ENCODE peak calls at places on chromosomes 12 and 14, in seven cellular contexts. One of them, this sample, is unnamed.

GRCh38 chr12:1320021-1320420 is 274.4 kb downstream of the FBXL14 start:
- DNase-seq in cardiac fibroblast: no peak
- DNase-seq in cardiac muscle cell: no peak
- DNase-seq in WERI-Rb-1: no peak
- DNase-seq in small intestine: no peak
- DNase-seq in Right ventricle myocardium inferior: no peak
- DNase-seq in HCEC 1CT: no peak
- DNase-seq in this sample: no peak

GRCh38 chr14:94364037-94364436 is 24.4 kb downstream of the SERPINA1 start:
- DNase-seq in cardiac fibroblast: no peak
- DNase-seq in cardiac muscle cell: no peak
- DNase-seq in WERI-Rb-1: no peak
- DNase-seq in small intestine: no peak
- DNase-seq in Right ventricle myocardium inferior: no peak
- DNase-seq in HCEC 1CT: no peak
- DNase-seq in this sample: no peak

GRCh38 chr14:75452900-75453816 is 25.3 kb downstream of the JDP2 start:
- DNase-seq in cardiac fibroblast: peak
- DNase-seq in cardiac muscle cell: peak
- DNase-seq in WERI-Rb-1: no peak
- DNase-seq in small intestine: no peak
- DNase-seq in Right ventricle myocardium inferior: no peak
- DNase-seq in HCEC 1CT: peak
- DNase-seq in this sample: no peak

GRCh38 chr12:6425588-6426531 is 18.9 kb upstream of the CD27 start:
- DNase-seq in cardiac fibroblast: no peak
- DNase-seq in cardiac muscle cell: no peak
- DNase-seq in WERI-Rb-1: no peak
- DNase-seq in small intestine: peak
- DNase-seq in Right ventricle myocardium inferior: no peak
- DNase-seq in HCEC 1CT: no peak
- DNase-seq in this sample: peak

GRCh38 chr14:21264025-21264801 is 5.0 kb downstream of the HNRNPC start:
- DNase-seq in cardiac fibroblast: peak
- DNase-seq in cardiac muscle cell: peak
- DNase-seq in WERI-Rb-1: no peak
- DNase-seq in small intestine: peak
- DNase-seq in Right ventricle myocardium inferior: no peak
- DNase-seq in HCEC 1CT: peak
- DNase-seq in this sample: no peak

GRCh38 chr14:94161979-94162378 is 12.1 kb upstream of the PPP4R4 start:
- DNase-seq in cardiac fibroblast: no peak
- DNase-seq in cardiac muscle cell: peak
- DNase-seq in WERI-Rb-1: no peak
- DNase-seq in small intestine: no peak
- DNase-seq in Right ventricle myocardium inferior: no peak
- DNase-seq in HCEC 1CT: no peak
- DNase-seq in this sample: peak

GRCh38 chr14:95133282-95133681 is 24.0 kb downstream of the DICER1 start:
- DNase-seq in cardiac fibroblast: peak
- DNase-seq in cardiac muscle cell: no peak
- DNase-seq in WERI-Rb-1: no peak
- DNase-seq in small intestine: no peak
- DNase-seq in Right ventricle myocardium inferior: no peak
- DNase-seq in HCEC 1CT: no peak
- DNase-seq in this sample: no peak

GRCh38 chr12:48454675-48455074 is 17.7 kb upstream of the ANP32D start:
- DNase-seq in cardiac fibroblast: peak
- DNase-seq in cardiac muscle cell: peak
- DNase-seq in WERI-Rb-1: no peak
- DNase-seq in small intestine: no peak
- DNase-seq in Right ventricle myocardium inferior: no peak
- DNase-seq in HCEC 1CT: peak
- DNase-seq in this sample: peak

GRCh38 chr12:96068111-96068510 is 32.7 kb upstream of the LTA4H start:
- DNase-seq in cardiac fibroblast: no peak
- DNase-seq in cardiac muscle cell: no peak
- DNase-seq in WERI-Rb-1: no peak
- DNase-seq in small intestine: no peak
- DNase-seq in Right ventricle myocardium inferior: no peak
- DNase-seq in HCEC 1CT: no peak
- DNase-seq in this sample: no peak

GRCh38 chr14:99131632-99132271 is 140.2 kb downstream of the BCL11B start:
- DNase-seq in cardiac fibroblast: no peak
- DNase-seq in cardiac muscle cell: no peak
- DNase-seq in WERI-Rb-1: no peak
- DNase-seq in small intestine: no peak
- DNase-seq in Right ventricle myocardium inferior: no peak
- DNase-seq in HCEC 1CT: no peak
- DNase-seq in this sample: no peak

GRCh38 chr12:45192041-45192695 is 23.7 kb upstream of the ANO6 start:
- DNase-seq in cardiac fibroblast: peak
- DNase-seq in cardiac muscle cell: peak
- DNase-seq in WERI-Rb-1: no peak
- DNase-seq in small intestine: peak
- DNase-seq in Right ventricle myocardium inferior: no peak
- DNase-seq in HCEC 1CT: peak
- DNase-seq in this sample: peak

GRCh38 chr12:29043069-29043468 is 106.0 kb upstream of the FAR2 start:
- DNase-seq in cardiac fibroblast: peak
- DNase-seq in cardiac muscle cell: no peak
- DNase-seq in WERI-Rb-1: no peak
- DNase-seq in small intestine: no peak
- DNase-seq in Right ventricle myocardium inferior: no peak
- DNase-seq in HCEC 1CT: peak
- DNase-seq in this sample: no peak

GRCh38 chr14:101495284-101495683 is 66.0 kb upstream of the DIO3 start:
- DNase-seq in cardiac fibroblast: no peak
- DNase-seq in cardiac muscle cell: no peak
- DNase-seq in WERI-Rb-1: no peak
- DNase-seq in small intestine: no peak
- DNase-seq in Right ventricle myocardium inferior: no peak
- DNase-seq in HCEC 1CT: no peak
- DNase-seq in this sample: no peak

GRCh38 chr12:74581439-74581838 is 43.8 kb downstream of the ATXN7L3B start:
- DNase-seq in cardiac fibroblast: no peak
- DNase-seq in cardiac muscle cell: no peak
- DNase-seq in WERI-Rb-1: no peak
- DNase-seq in small intestine: no peak
- DNase-seq in Right ventricle myocardium inferior: no peak
- DNase-seq in HCEC 1CT: no peak
- DNase-seq in this sample: no peak

GRCh38 chr12:74816398-74817175 is 279.0 kb downstream of the ATXN7L3B start:
- DNase-seq in cardiac fibroblast: no peak
- DNase-seq in cardiac muscle cell: no peak
- DNase-seq in WERI-Rb-1: no peak
- DNase-seq in small intestine: no peak
- DNase-seq in Right ventricle myocardium inferior: no peak
- DNase-seq in HCEC 1CT: no peak
- DNase-seq in this sample: peak

GRCh38 chr12:114401346-114402320 is 4.3 kb downstream of the TBX5 start:
- DNase-seq in cardiac fibroblast: no peak
- DNase-seq in cardiac muscle cell: no peak
- DNase-seq in WERI-Rb-1: no peak
- DNase-seq in small intestine: no peak
- DNase-seq in Right ventricle myocardium inferior: no peak
- DNase-seq in HCEC 1CT: no peak
- DNase-seq in this sample: no peak

GRCh38 chr12:40063424-40063823 is 42.5 kb downstream of the SLC2A13 start:
- DNase-seq in cardiac fibroblast: peak
- DNase-seq in cardiac muscle cell: peak
- DNase-seq in WERI-Rb-1: no peak
- DNase-seq in small intestine: no peak
- DNase-seq in Right ventricle myocardium inferior: no peak
- DNase-seq in HCEC 1CT: no peak
- DNase-seq in this sample: no peak

GRCh38 chr12:6314776-6315175 is 4.3 kb downstream of the PLEKHG6 start:
- DNase-seq in cardiac fibroblast: no peak
- DNase-seq in cardiac muscle cell: no peak
- DNase-seq in WERI-Rb-1: no peak
- DNase-seq in small intestine: no peak
- DNase-seq in Right ventricle myocardium inferior: no peak
- DNase-seq in HCEC 1CT: no peak
- DNase-seq in this sample: no peak

GRCh38 chr12:113180333-113180732 is 4.9 kb downstream of the DDX54 start:
- DNase-seq in cardiac fibroblast: no peak
- DNase-seq in cardiac muscle cell: no peak
- DNase-seq in WERI-Rb-1: peak
- DNase-seq in small intestine: no peak
- DNase-seq in Right ventricle myocardium inferior: no peak
- DNase-seq in HCEC 1CT: peak
- DNase-seq in this sample: peak

GRCh38 chr14:56754966-56755365 is 55.3 kb downstream of the OTX2 start:
- DNase-seq in cardiac fibroblast: no peak
- DNase-seq in cardiac muscle cell: no peak
- DNase-seq in WERI-Rb-1: peak
- DNase-seq in small intestine: no peak
- DNase-seq in Right ventricle myocardium inferior: no peak
- DNase-seq in HCEC 1CT: no peak
- DNase-seq in this sample: peak

GRCh38 chr12:111812881-111813741 is 28.9 kb upstream of the MAPKAPK5 start:
- DNase-seq in cardiac fibroblast: peak
- DNase-seq in cardiac muscle cell: peak
- DNase-seq in WERI-Rb-1: peak
- DNase-seq in small intestine: peak
- DNase-seq in Right ventricle myocardium inferior: peak
- DNase-seq in HCEC 1CT: peak
- DNase-seq in this sample: peak

GRCh38 chr12:131452444-131452860 is 258.4 kb upstream of the SFSWAP start:
- DNase-seq in cardiac fibroblast: no peak
- DNase-seq in cardiac muscle cell: no peak
- DNase-seq in WERI-Rb-1: peak
- DNase-seq in small intestine: peak
- DNase-seq in Right ventricle myocardium inferior: no peak
- DNase-seq in HCEC 1CT: no peak
- DNase-seq in this sample: peak

GRCh38 chr12:101607894-101608293 is 13.1 kb downstream of the MYBPC1 start:
- DNase-seq in cardiac fibroblast: no peak
- DNase-seq in cardiac muscle cell: no peak
- DNase-seq in WERI-Rb-1: no peak
- DNase-seq in small intestine: peak
- DNase-seq in Right ventricle myocardium inferior: no peak
- DNase-seq in HCEC 1CT: no peak
- DNase-seq in this sample: no peak

GRCh38 chr12:22514875-22515274 is 29.5 kb downstream of the C2CD5 start:
- DNase-seq in cardiac fibroblast: no peak
- DNase-seq in cardiac muscle cell: no peak
- DNase-seq in WERI-Rb-1: no peak
- DNase-seq in small intestine: no peak
- DNase-seq in Right ventricle myocardium inferior: no peak
- DNase-seq in HCEC 1CT: no peak
- DNase-seq in this sample: no peak

GRCh38 chr12:77893918-77894317 is 63.2 kb downstream of the NAV3 start:
- DNase-seq in cardiac fibroblast: peak
- DNase-seq in cardiac muscle cell: peak
- DNase-seq in WERI-Rb-1: no peak
- DNase-seq in small intestine: peak
- DNase-seq in Right ventricle myocardium inferior: peak
- DNase-seq in HCEC 1CT: peak
- DNase-seq in this sample: peak

GRCh38 chr14:103854822-103855733 is 7.7 kb upstream of the PPP1R13B start:
- DNase-seq in cardiac fibroblast: no peak
- DNase-seq in cardiac muscle cell: no peak
- DNase-seq in WERI-Rb-1: peak
- DNase-seq in small intestine: no peak
- DNase-seq in Right ventricle myocardium inferior: no peak
- DNase-seq in HCEC 1CT: no peak
- DNase-seq in this sample: peak

GRCh38 chr14:68630611-68631013 is 162.3 kb downstream of the ZFP36L1 start:
- DNase-seq in cardiac fibroblast: no peak
- DNase-seq in cardiac muscle cell: no peak
- DNase-seq in WERI-Rb-1: no peak
- DNase-seq in small intestine: peak
- DNase-seq in Right ventricle myocardium inferior: no peak
- DNase-seq in HCEC 1CT: no peak
- DNase-seq in this sample: no peak

GRCh38 chr12:25496098-25496587 is 56.9 kb downstream of the LMNTD1 start:
- DNase-seq in cardiac fibroblast: peak
- DNase-seq in cardiac muscle cell: peak
- DNase-seq in WERI-Rb-1: no peak
- DNase-seq in small intestine: no peak
- DNase-seq in Right ventricle myocardium inferior: no peak
- DNase-seq in HCEC 1CT: no peak
- DNase-seq in this sample: no peak

GRCh38 chr14:103543140-103543539 is 14.1 kb downstream of the TRMT61A start:
- DNase-seq in cardiac fibroblast: no peak
- DNase-seq in cardiac muscle cell: no peak
- DNase-seq in WERI-Rb-1: no peak
- DNase-seq in small intestine: no peak
- DNase-seq in Right ventricle myocardium inferior: peak
- DNase-seq in HCEC 1CT: no peak
- DNase-seq in this sample: no peak

GRCh38 chr12:106019130-106019529 is 119.6 kb downstream of the NUAK1 start:
- DNase-seq in cardiac fibroblast: no peak
- DNase-seq in cardiac muscle cell: peak
- DNase-seq in WERI-Rb-1: no peak
- DNase-seq in small intestine: no peak
- DNase-seq in Right ventricle myocardium inferior: no peak
- DNase-seq in HCEC 1CT: no peak
- DNase-seq in this sample: no peak

GRCh38 chr14:39050389-39050788 is 52.6 kb downstream of the SEC23A start:
- DNase-seq in cardiac fibroblast: peak
- DNase-seq in cardiac muscle cell: peak
- DNase-seq in WERI-Rb-1: no peak
- DNase-seq in small intestine: peak
- DNase-seq in Right ventricle myocardium inferior: no peak
- DNase-seq in HCEC 1CT: peak
- DNase-seq in this sample: no peak

GRCh38 chr12:29155079-29155478 is 6.0 kb downstream of the FAR2 start:
- DNase-seq in cardiac fibroblast: no peak
- DNase-seq in cardiac muscle cell: no peak
- DNase-seq in WERI-Rb-1: peak
- DNase-seq in small intestine: no peak
- DNase-seq in Right ventricle myocardium inferior: no peak
- DNase-seq in HCEC 1CT: no peak
- DNase-seq in this sample: peak

GRCh38 chr12:118544569-118544968 is 168.2 kb downstream of the SUDS3 start:
- DNase-seq in cardiac fibroblast: peak
- DNase-seq in cardiac muscle cell: no peak
- DNase-seq in WERI-Rb-1: no peak
- DNase-seq in small intestine: no peak
- DNase-seq in Right ventricle myocardium inferior: no peak
- DNase-seq in HCEC 1CT: peak
- DNase-seq in this sample: no peak

GRCh38 chr12:11961686-11962085 is 109.1 kb upstream of the BCL2L14 start:
- DNase-seq in cardiac fibroblast: no peak
- DNase-seq in cardiac muscle cell: no peak
- DNase-seq in WERI-Rb-1: no peak
- DNase-seq in small intestine: no peak
- DNase-seq in Right ventricle myocardium inferior: no peak
- DNase-seq in HCEC 1CT: no peak
- DNase-seq in this sample: no peak

GRCh38 chr14:100486025-100486828 is 101.0 kb downstream of the BEGAIN start:
- DNase-seq in cardiac fibroblast: peak
- DNase-seq in cardiac muscle cell: peak
- DNase-seq in WERI-Rb-1: peak
- DNase-seq in small intestine: peak
- DNase-seq in Right ventricle myocardium inferior: no peak
- DNase-seq in HCEC 1CT: peak
- DNase-seq in this sample: peak

This sample was measured in NCI-H82.